ENCODE peak calls at places on chromosomes 16 and 17, in four cellular contexts. S, D, P and O are unnamed samples.

GRCh38 chr17:64702815-64703214 is 40.7 kb upstream of the SMURF2 start:
- DNase-seq in S (no peak), D (no peak), P (no peak), O (no peak)

GRCh38 chr17:80123791-80124190 is 22.4 kb downstream of the GAA start:
- DNase-seq in S (peak), P (peak), D (no peak), O (no peak)

GRCh38 chr17:80361495-80362220 is 53.3 kb upstream of the ENDOV start:
- DNase-seq in S (no peak), D (no peak), P (no peak), O (no peak)

GRCh38 chr16:66741131-66741900 is 10.1 kb downstream of the DYNC1LI2 start:
- DNase-seq in P (peak), D (peak), S (peak), O (peak)

GRCh38 chr17:53118948-53119347 is 703.8 kb upstream of the KIF2B start:
- DNase-seq in P (no peak), S (no peak), D (no peak), O (no peak)

GRCh38 chr17:43784068-43784467 is 3.8 kb downstream of the CFAP97D1 start:
- DNase-seq in S (no peak), P (no peak), D (no peak), O (no peak)

GRCh38 chr16:867421-868385 is 67.2 kb upstream of the GNG13 start:
- DNase-seq in S (no peak), D (no peak), P (no peak), O (no peak)

GRCh38 chr16:754208-755097 is 6.1 kb upstream of the MSLN start:
- DNase-seq in S (no peak), P (no peak), D (no peak), O (no peak)

GRCh38 chr16:16167927-16168326 is 55.4 kb downstream of the ABCC6 start:
- DNase-seq in D (no peak), S (no peak), P (no peak), O (no peak)

GRCh38 chr16:11361751-11362742 is 16.8 kb downstream of the RMI2 start:
- DNase-seq in S (no peak), D (no peak), P (no peak), O (peak)

GRCh38 chr16:9992441-9992840 is 189.8 kb downstream of the GRIN2A start:
- DNase-seq in D (no peak), P (no peak), S (no peak), O (no peak)

GRCh38 chr16:19751478-19751877 is 33.4 kb downstream of the IQCK start:
- DNase-seq in D (no peak), P (no peak), S (no peak), O (no peak)

GRCh38 chr17:81868674-81869220 is 2.4 kb downstream of the ARHGDIA start:
- DNase-seq in S (no peak), P (no peak), D (peak), O (no peak)

GRCh38 chr17:8226536-8227237 is 16.3 kb upstream of the AURKB start:
- DNase-seq in D (peak), P (peak), S (peak), O (peak)

GRCh38 chr17:82648761-82649474 is 674 bp upstream of the WDR45B start:
- DNase-seq in D (peak), S (peak), P (peak), O (peak)

GRCh38 chr17:80068301-80069160 is 32.1 kb downstream of the CCDC40 start:
- DNase-seq in P (peak), D (peak), S (peak), O (no peak)

GRCh38 chr16:27452569-27453475 is 50.8 kb downstream of the IL21R start:
- DNase-seq in S (no peak), D (no peak), P (no peak), O (no peak)

GRCh38 chr17:3964203-3965122 is at the start of gene ATP2A3:
- DNase-seq in P (peak), S (no peak), D (no peak), O (no peak)

GRCh38 chr16:11674001-11674817 is 6.0 kb downstream of the SNN start:
- DNase-seq in P (no peak), D (no peak), S (no peak), O (no peak)

GRCh38 chr17:82495844-82496528 is 23.5 kb upstream of the FOXK2 start:
- DNase-seq in S (no peak), P (no peak), D (no peak), O (no peak)

GRCh38 chr17:9343513-9343912 is 232.1 kb downstream of the STX8 start:
- DNase-seq in D (peak), P (no peak), S (no peak), O (no peak)

GRCh38 chr17:81416612-81417011 is 21.4 kb downstream of the BAHCC1 start:
- DNase-seq in P (no peak), D (no peak), S (no peak), O (no peak)

GRCh38 chr16:88842806-88843205 is 13.9 kb downstream of the GALNS start:
- DNase-seq in D (no peak), P (no peak), S (no peak), O (no peak)

GRCh38 chr17:72604518-72604917 is 483.7 kb downstream of the SOX9 start:
- DNase-seq in P (no peak), S (no peak), D (no peak), O (no peak)

GRCh38 chr17:17783121-17783824 is 53.5 kb downstream of the SREBF1 start:
- DNase-seq in D (peak), S (no peak), P (peak), O (no peak)

GRCh38 chr17:58338907-58339774 is 10.5 kb upstream of the TSPOAP1 start:
- DNase-seq in D (no peak), P (no peak), S (no peak), O (no peak)

GRCh38 chr17:76700627-76701470 is 9.9 kb downstream of the MXRA7 start:
- DNase-seq in P (no peak), S (peak), D (peak), O (no peak)
- TF ChIP-seq POLR2A in P (no peak), S (no peak), D (peak), O (no peak)

GRCh38 chr17:66285149-66285548 is 17.3 kb upstream of the PRKCA start:
- DNase-seq in S (no peak), P (no peak), D (no peak), O (no peak)

GRCh38 chr17:66287911-66288310 is 14.5 kb upstream of the PRKCA start:
- DNase-seq in D (no peak), S (no peak), P (no peak), O (no peak)

GRCh38 chr17:66292351-66292750 is 10.1 kb upstream of the PRKCA start:
- DNase-seq in S (no peak), P (no peak), D (no peak), O (no peak)

GRCh38 chr17:66290097-66290722 is 12.2 kb upstream of the PRKCA start:
- DNase-seq in P (no peak), D (no peak), S (no peak), O (no peak)
- TF ChIP-seq CTCF in P (no peak), D (peak), S (no peak), O (no peak)

GRCh38 chr17:60557805-60558204 is 31.8 kb upstream of the APPBP2 start:
- DNase-seq in D (no peak), S (no peak), P (no peak), O (no peak)
- TF ChIP-seq POLR2A in D (no peak), S (no peak), P (no peak), O (no peak)

GRCh38 chr17:15514469-15514868 is 47.0 kb upstream of the CDRT4 start:
- DNase-seq in P (no peak), D (no peak), S (no peak), O (no peak)
- TF ChIP-seq CTCF in P (no peak), D (no peak), S (no peak), O (no peak)

DNA sequence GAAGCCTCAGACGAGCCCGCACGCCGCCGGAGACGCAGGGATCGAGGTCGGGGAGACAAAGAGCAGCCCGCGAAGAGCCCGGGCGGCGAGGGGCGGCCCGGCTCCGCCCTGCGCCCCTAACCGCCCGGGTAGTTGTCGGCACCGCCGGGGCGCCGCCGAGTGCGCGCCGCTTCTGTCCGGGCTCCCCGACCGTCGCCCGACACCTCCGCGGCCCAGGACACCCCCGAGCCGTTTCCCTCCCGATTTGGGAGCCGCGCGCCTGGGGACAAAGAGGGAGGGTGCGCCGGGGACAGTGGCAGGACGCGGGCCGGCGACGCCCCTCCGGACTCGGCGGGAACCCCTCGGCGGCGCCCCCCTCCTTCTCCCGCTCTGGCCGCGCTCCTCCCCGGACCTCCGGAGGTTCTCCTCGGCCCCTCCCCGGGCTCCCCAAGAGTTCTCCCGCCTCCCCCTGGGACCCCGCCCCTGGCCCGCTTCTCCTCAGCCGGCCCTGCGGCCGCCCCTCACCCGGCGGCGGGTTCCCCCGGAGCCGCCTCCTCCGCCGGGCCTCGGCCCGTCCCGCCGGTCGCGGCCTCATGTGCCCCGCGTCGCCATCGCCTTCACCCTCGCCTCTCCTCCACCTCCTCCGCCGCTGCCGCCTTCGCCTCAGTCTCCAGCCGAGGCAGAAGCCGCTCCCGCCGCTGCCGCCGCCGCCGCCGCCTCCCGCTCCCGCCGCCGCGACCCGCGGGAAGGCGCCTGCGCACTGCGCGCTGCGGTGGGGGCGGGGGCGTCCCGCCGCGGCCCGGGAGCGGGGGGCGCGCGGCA is at the start of gene GJC1:
- DNase-seq in D (peak), P (no peak), S (no peak), O (no peak)
- TF ChIP-seq POLR2A in D (peak), P (no peak), S (no peak), O (no peak)

DNA sequence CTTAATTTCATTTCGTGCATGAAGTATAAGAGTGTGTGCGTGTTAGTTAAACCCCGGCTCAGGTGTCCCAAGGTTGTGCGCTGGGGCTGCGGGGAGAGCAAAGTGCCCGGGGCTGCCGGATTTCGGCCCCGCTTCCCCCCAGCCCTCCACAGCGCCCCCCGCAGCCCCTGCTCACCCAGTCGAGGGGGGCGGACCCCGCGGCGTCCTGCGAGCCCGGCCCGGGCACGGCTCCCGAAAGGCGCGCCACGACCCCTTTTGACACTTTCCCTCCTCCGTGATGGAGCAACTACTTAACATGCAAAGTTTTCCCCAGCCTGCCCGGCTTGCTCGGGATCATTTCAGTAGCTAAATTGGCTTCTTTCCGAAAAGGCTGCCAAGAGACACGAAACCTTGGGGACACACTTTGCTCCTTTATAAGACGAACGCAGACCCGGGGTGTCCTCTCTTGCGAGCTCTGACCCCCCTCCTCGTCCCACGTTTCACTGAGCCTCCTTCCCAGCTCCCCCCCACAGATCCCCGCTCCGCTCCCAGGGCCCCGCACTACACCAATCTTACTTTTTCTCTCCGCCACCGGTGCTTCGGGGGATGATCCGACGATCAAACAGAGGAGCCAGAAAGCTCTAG is 589 bp downstream of the C17orf58 start:
- DNase-seq in P (peak), D (peak), S (no peak), O (peak)
- TF ChIP-seq CTCF in P (no peak), D (no peak), S (no peak), O (no peak)

DNA sequence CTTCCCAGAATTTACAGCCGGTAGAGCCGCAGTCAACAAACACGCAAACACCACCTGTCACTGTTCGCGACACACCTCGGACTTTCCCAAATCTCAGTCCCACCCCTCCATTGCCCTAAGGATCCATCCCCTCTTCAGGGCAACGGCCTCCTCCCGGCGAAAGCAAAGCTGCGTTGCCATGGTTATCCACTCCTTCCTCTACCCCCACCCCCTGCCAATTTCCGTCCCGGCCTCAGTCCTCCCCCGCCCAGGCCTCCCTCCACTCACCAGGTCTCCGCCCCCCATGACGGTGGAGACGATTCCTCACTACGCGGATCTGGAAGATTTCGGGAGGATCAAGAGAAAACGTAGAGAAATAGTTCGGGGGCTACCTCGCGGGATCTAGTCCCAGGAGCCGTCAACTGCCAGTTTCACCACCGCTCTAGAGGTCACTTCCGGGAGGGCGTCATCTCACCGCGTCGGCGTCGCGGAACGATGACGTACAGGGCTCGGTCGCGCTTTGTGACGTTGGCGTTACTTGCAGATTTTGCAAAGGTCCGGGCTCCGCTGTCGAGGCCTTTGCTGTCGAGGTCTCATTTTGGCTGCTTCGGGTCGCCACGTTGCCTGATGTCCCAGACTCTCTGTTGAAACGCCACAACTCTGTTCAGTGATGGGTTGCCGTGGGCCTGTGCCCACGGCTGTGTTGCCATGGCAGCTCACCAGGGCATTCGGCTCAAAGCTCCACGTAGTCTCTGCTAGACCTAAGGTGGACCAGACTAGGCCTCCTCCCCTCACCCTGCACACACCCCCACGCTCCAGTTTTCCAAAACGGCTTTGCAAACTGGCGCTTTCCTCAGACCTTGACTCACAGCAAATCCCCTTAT is at the start of gene CWC25:
- DNase-seq in P (peak), D (peak), S (peak), O (peak)
- TF ChIP-seq POLR2A in P (peak), D (peak), S (peak), O (peak)

GRCh38 chr17:49557204-49558024 is 18.3 kb upstream of the NXPH3 start:
- DNase-seq in P (peak), S (no peak), D (no peak), O (peak)
- TF ChIP-seq CTCF in P (peak), S (peak), D (peak), O (no peak)

DNA sequence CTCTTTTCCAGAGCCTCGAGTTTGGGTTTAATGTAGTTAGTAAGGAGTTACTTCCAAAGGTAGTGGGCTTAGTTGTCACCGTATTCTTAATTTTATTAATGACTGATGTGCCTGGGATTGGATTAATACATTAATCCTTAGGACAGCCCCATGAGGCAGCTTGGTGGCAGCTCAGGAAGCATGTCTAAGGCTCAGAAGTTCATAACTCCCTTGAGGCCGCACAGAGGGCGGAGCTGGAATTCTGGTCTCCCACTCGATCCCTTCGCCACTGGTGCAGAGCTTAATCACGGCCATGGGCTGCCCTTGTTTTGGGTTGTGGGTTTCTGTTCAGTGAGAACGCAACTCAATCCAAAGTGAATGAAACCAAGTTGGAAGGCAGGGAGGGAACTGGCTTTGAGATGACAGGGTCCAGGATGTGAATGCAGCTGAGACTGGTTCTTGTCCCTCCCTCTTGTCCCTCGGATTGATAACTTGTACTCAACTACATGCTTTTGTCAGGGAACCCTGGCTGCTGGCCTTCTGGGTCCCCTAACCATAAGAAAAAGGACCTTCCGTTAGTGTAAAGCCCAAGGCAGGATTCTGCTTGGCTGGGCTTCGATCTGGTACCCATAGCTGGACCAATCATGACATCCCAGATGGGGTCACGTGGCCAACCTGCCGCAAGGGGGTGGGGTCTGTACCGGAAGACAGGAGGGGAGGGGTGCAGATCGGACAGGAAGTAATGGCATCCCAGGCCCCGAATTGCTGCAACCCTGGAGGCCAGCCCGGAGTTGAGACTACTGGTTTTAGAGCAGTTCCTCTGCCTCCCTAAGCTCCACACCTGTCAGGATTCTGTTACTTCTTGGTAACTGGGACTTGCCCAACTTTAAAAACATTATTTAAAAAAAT is 45.4 kb downstream of the SNX20 start:
- DNase-seq in P (no peak), D (no peak), S (no peak), O (no peak)
- TF ChIP-seq POLR2A in P (no peak), D (no peak), S (no peak), O (no peak)

GRCh38 chr17:19648475-19649406 is at the start of gene ALDH3A2:
- DNase-seq in D (peak), S (peak), P (peak), O (peak)
- TF ChIP-seq CTCF in D (peak), S (no peak), P (no peak), O (no peak)